ENCODE peak calls at places on chromosome 19, in ten cellular contexts. H, R, K, L, G, A, I, F, Z and N are unnamed samples.

GRCh38 chr19:18386543-18387251 is 739 bp downstream of the GDF15 start:
- DNase-seq in F (no peak), G (no peak), L (peak), I (peak), Z (no peak), H (no peak), R (no peak), K (peak), A (peak), N (no peak)

GRCh38 chr19:9827325-9828238 is at the start of gene UBL5:
- DNase-seq in I (peak), G (peak), R (no peak), A (peak), H (peak), F (peak), L (peak), K (peak), Z (peak), N (peak)

GRCh38 chr19:30562981-30563380 is 190.8 kb downstream of the ZNF536 start:
- DNase-seq in I (no peak), A (no peak), F (peak), H (no peak), L (no peak), G (no peak), Z (no peak), K (no peak), R (no peak), N (no peak)

GRCh38 chr19:55158848-55159793 is 1.6 kb upstream of the TNNI3 start:
- DNase-seq in I (peak), H (no peak), Z (no peak), A (no peak), L (peak), R (no peak), F (peak), G (peak), K (no peak), N (no peak)

GRCh38 chr19:918481-919156 is 1.5 kb downstream of the KISS1R start:
- DNase-seq in A (no peak), I (no peak), L (no peak), H (no peak), K (no peak), R (no peak), Z (no peak), G (no peak), F (peak), N (no peak)

GRCh38 chr19:1015782-1016646 is 4.9 kb downstream of the TMEM259 start:
- DNase-seq in I (no peak), L (no peak), A (no peak), R (no peak), Z (no peak), F (no peak), G (no peak), H (no peak), K (no peak), N (no peak)

GRCh38 chr19:28351761-28352160 is 861.2 kb downstream of the UQCRFS1 start:
- DNase-seq in L (no peak), Z (no peak), A (no peak), H (no peak), F (no peak), R (no peak), I (no peak), G (peak), K (peak), N (no peak)

GRCh38 chr19:30669329-30670010 is 297.3 kb downstream of the ZNF536 start:
- DNase-seq in Z (no peak), I (peak), F (peak), H (peak), K (peak), L (peak), R (no peak), A (peak), G (peak), N (no peak)

GRCh38 chr19:37874784-37875183 is 31.6 kb downstream of the WDR87 start:
- DNase-seq in Z (no peak), I (no peak), K (no peak), H (no peak), G (no peak), R (peak), F (peak), L (no peak), A (peak), N (no peak)

GRCh38 chr19:670609-671075 is 5.5 kb upstream of the FSTL3 start:
- DNase-seq in K (no peak), H (no peak), R (no peak), Z (no peak), A (no peak), I (no peak), L (no peak), G (no peak), F (peak), N (no peak)

GRCh38 chr19:39138221-39139211 is 12.9 kb downstream of the PAK4 start:
- DNase-seq in I (no peak), G (no peak), F (peak), H (peak), R (no peak), Z (no peak), K (no peak), L (no peak), A (no peak), N (peak)

GRCh38 chr19:12052571-12053169 is at the start of gene ZNF878:
- DNase-seq in Z (peak), A (peak), I (peak), R (peak), F (peak), H (peak), L (peak), K (peak), G (peak), N (peak)

GRCh38 chr19:38709671-38710415 is 34.4 kb downstream of the CAPN12 start:
- DNase-seq in F (no peak), A (no peak), K (no peak), L (no peak), Z (no peak), G (no peak), R (no peak), H (peak), I (no peak), N (no peak)

GRCh38 chr19:39998511-39998910 is 1.7 kb downstream of the ZNF546 start:
- DNase-seq in K (no peak), F (no peak), H (no peak), G (peak), R (no peak), L (no peak), Z (no peak), A (peak), I (no peak), N (no peak)

GRCh38 chr19:10961073-10961762 is 388 bp downstream of the SMARCA4 start:
- DNase-seq in R (no peak), F (peak), H (peak), K (peak), L (peak), Z (no peak), G (no peak), I (peak), A (no peak), N (no peak)

GRCh38 chr19:23896912-23897311 is 17.8 kb upstream of the ZNF726 start:
- DNase-seq in Z (no peak), F (no peak), K (no peak), L (no peak), H (no peak), R (no peak), A (no peak), G (no peak), I (no peak), N (no peak)

GRCh38 chr19:56138069-56138468 is 3.0 kb upstream of the ZNF444 start:
- DNase-seq in I (no peak), Z (no peak), G (no peak), A (no peak), L (peak), R (no peak), F (no peak), H (no peak), K (no peak), N (no peak)

GRCh38 chr19:40285353-40286234 is 449 bp upstream of the AKT2 start:
- DNase-seq in K (peak), A (peak), I (peak), H (peak), Z (peak), G (peak), F (peak), L (peak), R (peak), N (peak)

GRCh38 chr19:54137913-54138776 is 583 bp downstream of the CNOT3 start:
- DNase-seq in I (no peak), K (no peak), H (no peak), Z (no peak), R (no peak), L (no peak), A (no peak), F (peak), G (no peak), N (no peak)

GRCh38 chr19:10835089-10835753 is 791 bp downstream of the TMED1 start:
- DNase-seq in R (no peak), F (no peak), A (no peak), I (no peak), H (peak), Z (peak), K (no peak), G (no peak), L (no peak), N (no peak)

GRCh38 chr19:40284501-40285352 is at the start of gene AKT2:
- DNase-seq in G (peak), L (peak), K (peak), H (no peak), F (peak), R (peak), I (peak), Z (no peak), A (peak), N (no peak)

GRCh38 chr19:54464044-54464623 is 556 bp upstream of the LENG9 start:
- DNase-seq in K (peak), F (peak), R (no peak), Z (peak), L (peak), A (peak), I (peak), H (peak), G (peak), N (peak)

GRCh38 chr19:10044390-10044789 is 31.1 kb downstream of the RDH8 start:
- DNase-seq in G (no peak), A (no peak), L (no peak), H (no peak), K (no peak), Z (no peak), F (no peak), I (no peak), R (no peak), N (no peak)

GRCh38 chr19:44585371-44586141 is 27.8 kb upstream of the IGSF23 start:
- DNase-seq in F (no peak), L (peak), R (no peak), A (peak), I (peak), Z (no peak), K (peak), G (peak), H (no peak), N (no peak)

GRCh38 chr19:34667349-34668076 is 9.4 kb downstream of the SCGB2B2 start:
- DNase-seq in A (peak), R (no peak), K (peak), F (no peak), H (peak), I (peak), Z (no peak), G (peak), L (peak), N (no peak)

GRCh38 chr19:40444181-40445005 is at the start of gene SERTAD3:
- DNase-seq in R (peak), G (peak), Z (peak), K (peak), F (peak), A (peak), L (peak), H (peak), I (peak), N (peak)

GRCh38 chr19:41064974-41065569 is 23.2 kb upstream of the CYP2A13 start:
- DNase-seq in H (no peak), I (peak), F (peak), L (peak), Z (no peak), R (no peak), K (peak), G (peak), A (peak), N (no peak)

GRCh38 chr19:30512748-30513389 is 140.7 kb downstream of the ZNF536 start:
- DNase-seq in H (no peak), K (peak), R (no peak), L (no peak), I (no peak), F (no peak), G (no peak), A (no peak), Z (no peak), N (peak)

GRCh38 chr19:39951065-39951650 is 16.7 kb upstream of the FCGBP start:
- DNase-seq in G (no peak), Z (no peak), I (no peak), A (no peak), H (no peak), K (no peak), R (no peak), L (no peak), F (no peak), N (no peak)

GRCh38 chr19:48915757-48916156 is 15.6 kb downstream of the NUCB1 start:
- DNase-seq in Z (no peak), G (no peak), I (no peak), R (no peak), H (no peak), K (no peak), L (no peak), A (no peak), F (no peak), N (no peak)

GRCh38 chr19:2271516-2272103 is 10.4 kb downstream of the PEAK3 start:
- DNase-seq in I (peak), Z (no peak), G (peak), A (peak), R (no peak), L (peak), F (no peak), H (peak), K (peak), N (no peak)

GRCh38 chr19:2268861-2269243 is 12.6 kb upstream of the JSRP1 start:
- DNase-seq in L (no peak), R (no peak), K (no peak), G (no peak), F (no peak), A (no peak), Z (no peak), H (no peak), I (no peak), N (no peak)

GRCh38 chr19:2269244-2270156 is 12.5 kb downstream of the PEAK3 start:
- DNase-seq in K (peak), R (peak), G (peak), H (peak), A (peak), F (peak), L (peak), I (peak), Z (peak), N (peak)

GRCh38 chr19:2270572-2271515 is 11.1 kb downstream of the PEAK3 start:
- DNase-seq in Z (no peak), F (peak), A (peak), I (peak), K (peak), G (peak), L (peak), H (peak), R (peak), N (peak)

GRCh38 chr19:2270157-2270571 is 11.8 kb downstream of the PEAK3 start:
- DNase-seq in H (peak), L (peak), A (no peak), Z (no peak), G (no peak), I (no peak), K (peak), F (no peak), R (no peak), N (no peak)
- TF ChIP-seq CTCF in H (no peak), L (no peak), A (no peak), Z (no peak), G (no peak), I (no peak), K (no peak), F (no peak), R (no peak), N (no peak)

GRCh38 chr19:45972944-45973525 is 630 bp downstream of the NOVA2 start:
- DNase-seq in L (no peak), F (no peak), K (no peak), R (no peak), H (no peak), Z (no peak), G (no peak), A (no peak), I (no peak), N (no peak)
- H3K4me3 ChIP-seq in L (peak), F (no peak), K (no peak), R (no peak), H (no peak), Z (no peak), G (no peak), A (no peak), I (peak), N (no peak)

GRCh38 chr19:5071579-5071978 is 102.7 kb downstream of the KDM4B start:
- DNase-seq in I (no peak), K (no peak), Z (no peak), F (no peak), R (no peak), H (no peak), A (no peak), L (no peak), G (no peak), N (no peak)

GRCh38 chr19:5072115-5072514 is 103.2 kb downstream of the KDM4B start:
- DNase-seq in F (no peak), Z (no peak), A (no peak), H (no peak), L (no peak), I (no peak), G (no peak), R (no peak), K (no peak), N (no peak)

GRCh38 chr19:5073153-5073844 is 104.4 kb downstream of the KDM4B start:
- DNase-seq in G (no peak), R (no peak), L (no peak), I (no peak), F (peak), A (no peak), Z (no peak), H (no peak), K (no peak), N (no peak)

GRCh38 chr19:5070390-5070789 is 101.5 kb downstream of the KDM4B start:
- DNase-seq in H (no peak), G (no peak), A (no peak), F (no peak), L (no peak), K (no peak), I (no peak), Z (no peak), R (no peak), N (no peak)

GRCh38 chr19:5070922-5071321 is 102.0 kb downstream of the KDM4B start:
- DNase-seq in L (no peak), G (no peak), F (no peak), H (no peak), R (no peak), Z (no peak), A (no peak), I (no peak), K (no peak), N (no peak)
- TF ChIP-seq CTCF in L (no peak), G (no peak), F (no peak), H (no peak), R (no peak), Z (no peak), A (no peak), I (no peak), K (no peak), N (no peak)

GRCh38 chr19:50047686-50048085 is 21.9 kb downstream of the ZNF473 start:
- DNase-seq in Z (no peak), A (peak), I (no peak), R (no peak), F (no peak), L (no peak), K (peak), G (no peak), H (no peak), N (no peak)

GRCh38 chr19:50046649-50047503 is 21.1 kb downstream of the ZNF473 start:
- DNase-seq in L (peak), I (peak), Z (no peak), H (peak), R (no peak), F (peak), G (no peak), A (peak), K (peak), N (no peak)

GRCh38 chr19:50053119-50053518 is 27.3 kb downstream of the ZNF473 start:
- DNase-seq in L (no peak), R (no peak), I (no peak), Z (no peak), H (no peak), F (no peak), K (no peak), A (no peak), G (no peak), N (no peak)

GRCh38 chr19:50050406-50051223 is 24.8 kb downstream of the ZNF473 start:
- DNase-seq in Z (peak), F (no peak), R (peak), I (peak), H (peak), A (peak), G (no peak), L (peak), K (peak), N (no peak)

GRCh38 chr19:50051964-50052363 is 26.2 kb downstream of the ZNF473 start:
- DNase-seq in K (no peak), I (no peak), L (no peak), H (no peak), R (no peak), F (no peak), A (no peak), G (no peak), Z (no peak), N (no peak)
- H3K4me3 ChIP-seq in K (no peak), I (no peak), L (no peak), H (no peak), R (no peak), F (no peak), A (no peak), G (no peak), Z (no peak), N (no peak)

GRCh38 chr19:17296278-17296677 is 6.9 kb downstream of the ABHD8 start:
- DNase-seq in K (peak), R (no peak), Z (no peak), H (peak), F (no peak), I (no peak), A (peak), L (no peak), G (peak), N (no peak)
- TF ChIP-seq CTCF in K (peak), R (no peak), Z (peak), H (no peak), F (no peak), I (no peak), A (peak), L (no peak), G (no peak), N (peak)

GRCh38 chr19:35742121-35742724 is at the start of gene IGFLR1:
- DNase-seq in F (no peak), A (no peak), R (no peak), G (no peak), H (no peak), L (no peak), K (no peak), I (no peak), Z (no peak), N (no peak)
- H3K4me3 ChIP-seq in F (peak), A (no peak), R (no peak), G (no peak), H (no peak), L (no peak), K (no peak), I (peak), Z (peak), N (peak)

DNA sequence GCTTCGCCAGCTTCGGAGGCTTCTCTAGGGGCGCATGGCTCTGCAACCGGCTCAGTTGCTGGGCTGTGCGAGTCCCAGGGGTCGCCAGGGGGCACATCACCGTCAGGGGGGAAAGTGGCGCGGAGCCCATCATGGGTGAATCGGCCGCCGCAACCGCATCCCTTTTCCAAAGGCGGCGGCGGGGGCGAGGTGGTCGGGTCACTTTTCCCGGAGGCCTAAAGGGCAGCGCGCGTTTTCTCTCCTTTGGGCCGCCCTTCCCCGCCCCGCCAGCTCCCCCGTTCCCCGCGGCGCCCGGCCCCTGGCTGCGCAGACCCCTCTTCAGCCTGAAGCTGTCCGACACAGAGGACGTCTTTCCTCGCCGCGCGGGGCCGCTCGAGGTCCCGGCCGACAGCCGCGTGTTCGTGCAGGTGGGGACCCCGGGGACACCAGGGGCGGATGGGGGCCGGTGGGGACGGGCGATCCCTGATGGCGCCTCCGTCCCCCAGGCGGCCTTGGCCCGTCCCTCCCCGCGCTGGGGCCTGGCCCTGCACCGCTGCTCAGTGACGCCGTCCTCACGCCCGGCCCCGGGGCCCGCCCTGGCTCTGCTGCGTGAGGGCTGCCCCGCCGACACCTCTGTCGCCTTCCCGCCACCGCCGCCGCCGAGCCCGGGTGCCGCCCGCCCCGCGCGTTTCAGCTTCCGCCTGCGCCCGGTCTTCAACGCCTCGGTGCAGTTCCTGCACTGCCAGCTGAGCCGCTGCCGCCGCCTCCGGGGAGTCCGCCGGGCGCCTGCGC is 1.7 kb downstream of the TGFBR3L start:
- DNase-seq in L (no peak), A (no peak), R (no peak), Z (no peak), K (no peak), H (no peak), G (no peak), I (no peak), F (peak), N (no peak)
- TF ChIP-seq CTCF in L (no peak), A (no peak), R (no peak), Z (no peak), K (no peak), H (no peak), G (no peak), I (no peak), F (peak), N (no peak)

GRCh38 chr19:15287496-15287895 is 44.8 kb downstream of the BRD4 start:
- DNase-seq in I (no peak), L (no peak), F (no peak), G (no peak), R (no peak), A (no peak), K (no peak), Z (no peak), H (no peak), N (no peak)
- H3K4me3 ChIP-seq in I (no peak), L (no peak), F (no peak), G (no peak), R (no peak), A (no peak), K (no peak), Z (no peak), H (no peak), N (no peak)